ENCODE peak calls at places on chromosomes 7 and 10, in four cellular contexts. One of them, this sample, is unnamed.

GRCh38 chr7:85554294-85554877 is 367.5 kb upstream of the SEMA3D start:
- DNase-seq in GM13977: peak; percentile 6
- DNase-seq in glutamatergic neuron: no peak
- DNase-seq in dorsolateral prefrontal cortex: no peak
- DNase-seq in this sample: peak; percentile 77

GRCh38 chr10:102009801-102010425 is 46.1 kb downstream of the ARMH3 start:
- DNase-seq in GM13977: peak; percentile 75
- DNase-seq in glutamatergic neuron: no peak
- DNase-seq in dorsolateral prefrontal cortex: peak; percentile 34
- DNase-seq in this sample: peak; percentile 81

GRCh38 chr7:95213809-95214492 is 110.4 kb downstream of the PON1 start:
- DNase-seq in GM13977: no peak
- DNase-seq in glutamatergic neuron: no peak
- DNase-seq in dorsolateral prefrontal cortex: peak; percentile 35
- DNase-seq in this sample: no peak

GRCh38 chr7:139153832-139154231 is 44.3 kb upstream of the ZC3HAV1 start:
- DNase-seq in GM13977: no peak
- DNase-seq in glutamatergic neuron: no peak
- DNase-seq in dorsolateral prefrontal cortex: no peak
- DNase-seq in this sample: no peak

GRCh38 chr10:100672199-100672598 is 73.2 kb upstream of the PAX2 start:
- DNase-seq in GM13977: no peak
- DNase-seq in glutamatergic neuron: no peak
- DNase-seq in dorsolateral prefrontal cortex: no peak
- DNase-seq in this sample: no peak

GRCh38 chr10:8058274-8059111 is 4.0 kb downstream of the GATA3 start:
- DNase-seq in GM13977: no peak
- DNase-seq in glutamatergic neuron: no peak
- DNase-seq in dorsolateral prefrontal cortex: no peak
- DNase-seq in this sample: no peak

GRCh38 chr7:134740364-134740763 is 39.1 kb upstream of the CALD1 start:
- DNase-seq in GM13977: no peak
- DNase-seq in glutamatergic neuron: no peak
- DNase-seq in dorsolateral prefrontal cortex: no peak
- DNase-seq in this sample: no peak

GRCh38 chr10:78599122-78599853 is 469.5 kb upstream of the ZMIZ1 start:
- DNase-seq in GM13977: no peak
- DNase-seq in glutamatergic neuron: no peak
- DNase-seq in dorsolateral prefrontal cortex: no peak
- DNase-seq in this sample: no peak

GRCh38 chr10:73969224-73969811 is 28.6 kb upstream of the VCL start:
- DNase-seq in GM13977: no peak
- DNase-seq in glutamatergic neuron: no peak
- DNase-seq in dorsolateral prefrontal cortex: no peak
- DNase-seq in this sample: no peak

GRCh38 chr10:12081470-12081869 is 12.7 kb downstream of the DHTKD1 start:
- DNase-seq in GM13977: no peak
- DNase-seq in glutamatergic neuron: no peak
- DNase-seq in dorsolateral prefrontal cortex: no peak
- DNase-seq in this sample: no peak

GRCh38 chr10:120432209-120432608 is 24.8 kb upstream of the PLPP4 start:
- DNase-seq in GM13977: no peak
- DNase-seq in glutamatergic neuron: no peak
- DNase-seq in dorsolateral prefrontal cortex: no peak
- DNase-seq in this sample: no peak

GRCh38 chr10:131703527-131703926 is 197.3 kb upstream of the PPP2R2D start:
- DNase-seq in GM13977: no peak
- DNase-seq in glutamatergic neuron: no peak
- DNase-seq in dorsolateral prefrontal cortex: no peak
- DNase-seq in this sample: no peak

GRCh38 chr7:5677538-5678294 is 103.7 kb downstream of the RNF216 start:
- DNase-seq in GM13977: peak; percentile 54
- DNase-seq in glutamatergic neuron: peak; percentile 75
- DNase-seq in dorsolateral prefrontal cortex: peak; percentile 74
- DNase-seq in this sample: peak; percentile 83

GRCh38 chr7:65448824-65449504 is 75.3 kb downstream of the ZNF92 start:
- DNase-seq in GM13977: no peak
- DNase-seq in glutamatergic neuron: no peak
- DNase-seq in dorsolateral prefrontal cortex: no peak
- DNase-seq in this sample: no peak

GRCh38 chr7:38880035-38880434 is 29.0 kb downstream of the VPS41 start:
- DNase-seq in GM13977: no peak
- DNase-seq in glutamatergic neuron: no peak
- DNase-seq in dorsolateral prefrontal cortex: no peak
- DNase-seq in this sample: no peak

GRCh38 chr10:97279121-97279815 is 13.2 kb downstream of the ARHGAP19 start:
- DNase-seq in GM13977: no peak
- DNase-seq in glutamatergic neuron: no peak
- DNase-seq in dorsolateral prefrontal cortex: no peak
- DNase-seq in this sample: no peak

GRCh38 chr7:132655071-132655761 is 78.9 kb upstream of the PLXNA4 start:
- DNase-seq in GM13977: no peak
- DNase-seq in glutamatergic neuron: no peak
- DNase-seq in dorsolateral prefrontal cortex: peak; percentile 41
- DNase-seq in this sample: peak; percentile 36

GRCh38 chr7:79921976-79922375 is 212.7 kb upstream of the GNAI1 start:
- DNase-seq in GM13977: no peak
- DNase-seq in glutamatergic neuron: no peak
- DNase-seq in dorsolateral prefrontal cortex: no peak
- DNase-seq in this sample: no peak

GRCh38 chr7:131110294-131111080 is 217.2 kb upstream of the MKLN1 start:
- DNase-seq in GM13977: no peak
- DNase-seq in glutamatergic neuron: no peak
- DNase-seq in dorsolateral prefrontal cortex: peak; percentile 32
- DNase-seq in this sample: peak; percentile 13

GRCh38 chr10:12650122-12650521 is 300.8 kb downstream of the CAMK1D start:
- DNase-seq in GM13977: no peak
- DNase-seq in glutamatergic neuron: no peak
- DNase-seq in dorsolateral prefrontal cortex: no peak
- DNase-seq in this sample: no peak

GRCh38 chr10:12700557-12700874 is 301.0 kb downstream of the CCDC3 start:
- DNase-seq in GM13977: no peak
- DNase-seq in glutamatergic neuron: no peak
- DNase-seq in dorsolateral prefrontal cortex: no peak
- DNase-seq in this sample: no peak

GRCh38 chr10:69360485-69361302 is 56.0 kb downstream of the TACR2 start:
- DNase-seq in GM13977: no peak
- DNase-seq in glutamatergic neuron: no peak
- DNase-seq in dorsolateral prefrontal cortex: no peak
- DNase-seq in this sample: no peak

GRCh38 chr7:86643478-86644281 is at the start of gene GRM3:
- DNase-seq in GM13977: peak; percentile 13
- DNase-seq in glutamatergic neuron: peak; percentile 60
- DNase-seq in dorsolateral prefrontal cortex: peak; percentile 90
- DNase-seq in this sample: peak; percentile 96

GRCh38 chr10:130441041-130441440 is 304.9 kb downstream of the GLRX3 start:
- DNase-seq in GM13977: no peak
- DNase-seq in glutamatergic neuron: no peak
- DNase-seq in dorsolateral prefrontal cortex: no peak
- DNase-seq in this sample: no peak

GRCh38 chr10:96334888-96335526 is 23.8 kb downstream of the OPALIN start:
- DNase-seq in GM13977: peak; percentile 13
- DNase-seq in glutamatergic neuron: no peak
- DNase-seq in dorsolateral prefrontal cortex: no peak
- DNase-seq in this sample: peak; percentile 70

GRCh38 chr7:74627699-74628411 is 29.7 kb upstream of the GTF2I start:
- DNase-seq in GM13977: no peak
- DNase-seq in glutamatergic neuron: peak; percentile 32
- DNase-seq in dorsolateral prefrontal cortex: no peak
- DNase-seq in this sample: peak; percentile 91

GRCh38 chr10:43338117-43338516 is 33.3 kb upstream of the FXYD4 start:
- DNase-seq in GM13977: no peak
- DNase-seq in glutamatergic neuron: no peak
- DNase-seq in dorsolateral prefrontal cortex: no peak
- DNase-seq in this sample: no peak

GRCh38 chr7:51878869-51879268 is 562.3 kb upstream of the COBL start:
- DNase-seq in GM13977: no peak
- DNase-seq in glutamatergic neuron: no peak
- DNase-seq in dorsolateral prefrontal cortex: no peak
- DNase-seq in this sample: peak; percentile 26

DNA sequence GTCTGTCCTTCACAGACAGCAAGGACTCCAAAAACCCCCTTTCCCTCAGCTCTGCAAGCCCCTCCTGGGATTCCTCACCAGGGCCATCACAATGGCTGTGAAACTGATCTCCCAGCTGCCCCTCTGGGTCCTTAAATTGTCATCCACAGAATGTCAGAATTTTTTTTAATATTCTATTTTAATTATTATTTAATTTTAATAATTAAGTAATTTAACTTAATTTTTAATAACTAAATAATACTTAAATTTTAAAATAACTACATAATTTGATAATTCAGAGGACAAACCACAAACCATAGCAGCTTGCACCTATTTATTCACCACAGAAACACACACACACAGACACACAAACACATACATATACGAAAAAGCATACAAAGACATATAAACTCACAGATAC is 565.8 kb upstream of the COBL start:
- DNase-seq in GM13977: no peak
- DNase-seq in glutamatergic neuron: no peak
- DNase-seq in dorsolateral prefrontal cortex: no peak
- DNase-seq in this sample: no peak
- TF ChIP-seq CTCF in GM13977: no peak
- TF ChIP-seq CTCF in glutamatergic neuron: no peak
- TF ChIP-seq CTCF in dorsolateral prefrontal cortex: no peak
- TF ChIP-seq CTCF in this sample: no peak

GRCh38 chr7:44979481-44980392 is 922 bp upstream of the MYO1G start:
- DNase-seq in GM13977: no peak
- DNase-seq in glutamatergic neuron: no peak
- DNase-seq in dorsolateral prefrontal cortex: no peak
- DNase-seq in this sample: no peak
- TF ChIP-seq CTCF in GM13977: peak; percentile 43
- TF ChIP-seq CTCF in glutamatergic neuron: no peak
- TF ChIP-seq CTCF in dorsolateral prefrontal cortex: no peak
- TF ChIP-seq CTCF in this sample: no peak

GRCh38 chr10:127563718-127564553 is 14.8 kb downstream of the NPS start:
- DNase-seq in GM13977: no peak
- DNase-seq in glutamatergic neuron: peak; percentile 51
- DNase-seq in dorsolateral prefrontal cortex: peak; percentile 43
- DNase-seq in this sample: peak; percentile 15
- TF ChIP-seq CTCF in GM13977: peak; percentile 84
- TF ChIP-seq CTCF in glutamatergic neuron: peak; percentile 73
- TF ChIP-seq CTCF in dorsolateral prefrontal cortex: peak; percentile 57
- TF ChIP-seq CTCF in this sample: peak; percentile 56

GRCh38 chr10:25561761-25562160 is 372.3 kb upstream of the MYO3A start:
- DNase-seq in GM13977: no peak
- DNase-seq in glutamatergic neuron: peak; percentile 22
- DNase-seq in dorsolateral prefrontal cortex: no peak
- DNase-seq in this sample: no peak

GRCh38 chr10:25556457-25556856 is 377.6 kb upstream of the MYO3A start:
- DNase-seq in GM13977: no peak
- DNase-seq in glutamatergic neuron: no peak
- DNase-seq in dorsolateral prefrontal cortex: no peak
- DNase-seq in this sample: no peak

GRCh38 chr10:25552283-25552919 is 377.6 kb downstream of the GPR158 start:
- DNase-seq in GM13977: no peak
- DNase-seq in glutamatergic neuron: no peak
- DNase-seq in dorsolateral prefrontal cortex: no peak
- DNase-seq in this sample: no peak

GRCh38 chr10:25557136-25557535 is 376.9 kb upstream of the MYO3A start:
- DNase-seq in GM13977: no peak
- DNase-seq in glutamatergic neuron: no peak
- DNase-seq in dorsolateral prefrontal cortex: no peak
- DNase-seq in this sample: no peak

GRCh38 chr10:25555865-25556264 is 378.2 kb upstream of the MYO3A start:
- DNase-seq in GM13977: no peak
- DNase-seq in glutamatergic neuron: no peak
- DNase-seq in dorsolateral prefrontal cortex: no peak
- DNase-seq in this sample: no peak
- TF ChIP-seq CTCF in GM13977: no peak
- TF ChIP-seq CTCF in glutamatergic neuron: peak; percentile 23
- TF ChIP-seq CTCF in dorsolateral prefrontal cortex: no peak
- TF ChIP-seq CTCF in this sample: peak; percentile 48

DNA sequence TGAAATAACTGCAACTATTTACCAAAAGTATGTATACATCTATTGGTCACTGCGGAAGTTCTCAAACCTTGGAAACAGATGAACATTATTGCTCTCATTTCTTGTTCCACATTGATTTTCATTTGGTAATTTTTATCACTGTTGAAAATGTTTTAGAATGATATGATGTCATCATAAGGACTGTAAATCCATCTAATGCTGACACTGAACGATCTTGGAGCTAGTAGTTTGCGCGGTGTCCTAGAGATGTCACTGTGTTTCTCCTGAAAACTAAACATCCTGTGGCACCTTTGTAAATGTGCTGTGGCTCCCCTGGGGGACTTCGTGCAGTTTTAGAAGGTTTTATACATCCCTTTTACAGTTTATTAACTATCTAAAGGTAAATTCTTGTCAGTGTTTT is 73.5 kb downstream of the DNAJB9 start:
- DNase-seq in GM13977: no peak
- DNase-seq in glutamatergic neuron: no peak
- DNase-seq in dorsolateral prefrontal cortex: no peak
- DNase-seq in this sample: no peak
- TF ChIP-seq CTCF in GM13977: no peak
- TF ChIP-seq CTCF in glutamatergic neuron: no peak
- TF ChIP-seq CTCF in dorsolateral prefrontal cortex: no peak
- TF ChIP-seq CTCF in this sample: peak; percentile 10

DNA sequence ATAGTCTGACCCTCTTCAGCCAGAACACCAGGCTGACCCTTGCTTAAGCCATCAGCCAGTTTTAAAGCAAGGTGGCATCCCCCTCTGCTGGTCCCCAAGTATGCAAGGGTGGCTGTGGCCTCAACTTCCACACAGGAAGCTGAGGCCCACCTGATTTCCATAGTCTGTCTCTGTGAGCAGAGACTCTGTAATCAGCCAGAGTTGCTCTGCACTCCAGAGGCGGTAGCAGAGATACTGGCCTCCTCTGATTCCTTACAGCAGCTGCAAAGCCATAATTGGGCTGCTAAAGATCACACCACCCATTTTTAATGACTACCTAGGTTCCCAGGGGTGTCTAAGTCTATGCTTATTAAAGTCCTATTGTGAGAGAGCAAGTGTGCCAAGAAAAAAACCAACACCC is 1.8 kb downstream of the PDAP1 start:
- DNase-seq in GM13977: no peak
- DNase-seq in glutamatergic neuron: no peak
- DNase-seq in dorsolateral prefrontal cortex: no peak
- DNase-seq in this sample: no peak
- TF ChIP-seq CTCF in GM13977: no peak
- TF ChIP-seq CTCF in glutamatergic neuron: no peak
- TF ChIP-seq CTCF in dorsolateral prefrontal cortex: no peak
- TF ChIP-seq CTCF in this sample: no peak

GRCh38 chr7:44999245-45000095 is 531 bp upstream of the CCM2 start:
- DNase-seq in GM13977: peak; percentile 96
- DNase-seq in glutamatergic neuron: peak; percentile 99
- DNase-seq in dorsolateral prefrontal cortex: peak; percentile 97
- DNase-seq in this sample: peak; percentile 99
- TF ChIP-seq CTCF in GM13977: no peak
- TF ChIP-seq CTCF in glutamatergic neuron: no peak
- TF ChIP-seq CTCF in dorsolateral prefrontal cortex: no peak
- TF ChIP-seq CTCF in this sample: no peak